ENCODE peak calls at places on chromosomes 11 and 22, in seven cellular contexts. P is upper lobe of left lung; E is astrocyte of the spinal cord; N is EH; L is stimulated activated effector memory CD8-positive, alpha-beta T cell treated with anti-CD3 and anti-CD28 coated beads, Interleukin-12 subunit alpha, Interleukin-12 subunit beta, amount 100 ng/mL, for 72 hours; Z is progenitor cell of endocrine pancreas; H is naive thymus-derived CD4-positive, alpha-beta T cell. O is an unnamed sample.

GRCh38 chr11:62068730-62069129 is 55.1 kb upstream of the INCENP start:
- DNase-seq in N (no peak), H (no peak), Z (no peak), E (no peak), L (no peak), P (no peak), O (no peak)

GRCh38 chr11:35658028-35658948 is 4.3 kb upstream of the TRIM44 start:
- DNase-seq in P (no peak), H (no peak), L (no peak), Z (no peak), E (peak), N (no peak), O (no peak)

GRCh38 chr11:116879789-116880402 is 42.5 kb upstream of the APOA1 start:
- DNase-seq in P (no peak), N (peak), H (peak), Z (no peak), E (peak), L (no peak), O (peak)

GRCh38 chr11:533049-533585 is 2.3 kb downstream of the HRAS start:
- DNase-seq in L (no peak), Z (no peak), H (no peak), E (no peak), P (no peak), N (no peak), O (no peak)

GRCh38 chr11:134843735-134844134 is 431.7 kb upstream of the B3GAT1 start:
- DNase-seq in N (no peak), L (no peak), E (no peak), P (no peak), Z (no peak), H (no peak), O (no peak)

GRCh38 chr11:102633385-102634026 is 8.4 kb upstream of the MMP20 start:
- DNase-seq in Z (no peak), E (no peak), H (no peak), L (no peak), N (no peak), P (no peak), O (no peak)

GRCh38 chr11:32426192-32426591 is 9.1 kb downstream of the WT1 start:
- DNase-seq in P (no peak), E (no peak), N (no peak), Z (no peak), L (no peak), H (no peak), O (no peak)

GRCh38 chr11:68643576-68643975 is 40.8 kb upstream of the GAL start:
- DNase-seq in E (peak), N (peak), L (no peak), Z (no peak), H (no peak), P (no peak), O (peak)

GRCh38 chr22:27637604-27638003 is 164.0 kb downstream of the MN1 start:
- DNase-seq in Z (no peak), L (no peak), E (peak), N (peak), H (no peak), P (no peak), O (no peak)

GRCh38 chr11:65163684-65164083 is 6.3 kb upstream of the SPDYC start:
- DNase-seq in N (no peak), L (no peak), P (no peak), Z (no peak), E (no peak), H (no peak), O (no peak)

GRCh38 chr22:27461470-27461869 is 340.1 kb downstream of the MN1 start:
- DNase-seq in P (no peak), E (peak), H (no peak), Z (peak), N (peak), L (no peak), O (peak)

GRCh38 chr11:11288972-11289616 is 64.0 kb downstream of the CSNK2A3 start:
- DNase-seq in E (no peak), L (no peak), H (no peak), P (no peak), N (no peak), Z (no peak), O (no peak)

GRCh38 chr11:3865388-3866193 is 10.1 kb downstream of the STIM1 start:
- DNase-seq in E (peak), H (no peak), N (peak), L (no peak), Z (no peak), P (no peak), O (peak)

GRCh38 chr11:45593992-45594391 is 71.4 kb downstream of the CHST1 start:
- DNase-seq in N (peak), P (no peak), L (no peak), H (no peak), E (peak), Z (no peak), O (no peak)

GRCh38 chr11:8296872-8297271 is 33.2 kb upstream of the LMO1 start:
- DNase-seq in E (no peak), L (no peak), N (no peak), H (no peak), P (peak), Z (no peak), O (no peak)

GRCh38 chr11:33089776-33090175 is 50.4 kb downstream of the TCP11L1 start:
- DNase-seq in N (no peak), L (no peak), P (no peak), E (peak), Z (no peak), H (no peak), O (no peak)

GRCh38 chr22:47284822-47285221 is 522.4 kb downstream of the TBC1D22A start:
- DNase-seq in P (no peak), N (no peak), Z (no peak), E (no peak), H (no peak), L (no peak), O (no peak)

GRCh38 chr11:72239296-72239848 is 4.6 kb downstream of the PHOX2A start:
- DNase-seq in Z (no peak), E (peak), L (peak), H (no peak), N (peak), P (peak), O (peak)

GRCh38 chr11:80993561-80993960 is 1552.7 kb upstream of the TENM4 start:
- DNase-seq in N (no peak), P (no peak), E (peak), Z (no peak), L (no peak), H (no peak), O (no peak)

GRCh38 chr11:64759722-64760719 is at the start of gene PYGM:
- DNase-seq in E (no peak), N (no peak), Z (no peak), H (no peak), L (no peak), P (no peak), O (no peak)

GRCh38 chr11:1428762-1429316 is 39.1 kb downstream of the BRSK2 start:
- DNase-seq in L (no peak), N (no peak), Z (no peak), H (no peak), E (no peak), P (no peak), O (no peak)

GRCh38 chr11:11706022-11706421 is 84.2 kb upstream of the GALNT18 start:
- DNase-seq in E (no peak), L (no peak), H (no peak), Z (no peak), P (no peak), N (peak), O (peak)

GRCh38 chr22:45310331-45311032 is 748 bp downstream of the FAM118A start:
- DNase-seq in L (peak), P (no peak), H (no peak), E (no peak), Z (no peak), N (no peak), O (no peak)

GRCh38 chr11:77470504-77470903 is 3.4 kb downstream of the PAK1 start:
- DNase-seq in H (no peak), L (no peak), Z (no peak), E (no peak), N (no peak), P (no peak), O (no peak)

GRCh38 chr11:21561589-21561988 is 631.3 kb upstream of the ANO5 start:
- DNase-seq in L (no peak), P (no peak), E (no peak), H (no peak), N (no peak), Z (no peak), O (no peak)

GRCh38 chr11:88414385-88414861 is 76.9 kb upstream of the CTSC start:
- DNase-seq in L (no peak), E (peak), H (peak), Z (no peak), N (peak), P (peak), O (peak)